ENCODE peak calls at places on chromosome 3, in six cellular contexts. F is mammary epithelial cell, K is IMR-90, H is fibroblast of lung, Z is PC-3, M is lower lobe of right lung. L is an unnamed sample.

GRCh38 chr3:50318163-50318562 is 4.4 kb downstream of the HYAL2 start:
- DNase-seq in Z (no peak), K (no peak), M (no peak), H (no peak), F (no peak), L (no peak)

GRCh38 chr3:140091143-140091542 is 156.2 kb downstream of the CLSTN2 start:
- DNase-seq in H (peak; percentile 71), M (no peak), Z (no peak), K (no peak), F (peak; percentile 41), L (peak; percentile 22)

GRCh38 chr3:48989126-48989795 is 780 bp upstream of the P4HTM start:
- DNase-seq in Z (peak; percentile 22), F (no peak), K (peak; percentile 4), M (no peak), H (peak; percentile 17), L (no peak)

GRCh38 chr3:71444028-71444860 is 139.3 kb downstream of the FOXP1 start:
- DNase-seq in H (peak; percentile 88), M (peak; percentile 80), K (peak; percentile 90), Z (peak; percentile 91), F (peak; percentile 97), L (peak; percentile 74)

GRCh38 chr3:62467936-62468722 is 94.8 kb upstream of the FEZF2 start:
- DNase-seq in K (no peak), F (no peak), H (peak; percentile 48), Z (no peak), M (no peak), L (no peak)

GRCh38 chr3:150101016-150101415 is 130.3 kb upstream of the PFN2 start:
- DNase-seq in Z (no peak), K (no peak), M (no peak), H (no peak), F (no peak), L (no peak)

GRCh38 chr3:143236226-143236964 is 116.8 kb downstream of the CHST2 start:
- DNase-seq in K (no peak), F (no peak), H (no peak), Z (no peak), M (no peak), L (no peak)

GRCh38 chr3:8485141-8485840 is 16.3 kb upstream of the LMCD1 start:
- DNase-seq in Z (no peak), K (no peak), M (no peak), F (no peak), H (peak; percentile 65), L (no peak)

GRCh38 chr3:106241593-106241992 is 372.8 kb upstream of the CBLB start:
- DNase-seq in H (no peak), F (no peak), K (no peak), Z (no peak), M (no peak), L (no peak)

GRCh38 chr3:135325726-135326245 is 530.7 kb downstream of the EPHB1 start:
- DNase-seq in K (no peak), H (no peak), M (no peak), Z (no peak), F (no peak), L (no peak)

GRCh38 chr3:196648856-196649255 is 9.4 kb downstream of the NRROS start:
- DNase-seq in M (no peak), Z (no peak), F (no peak), K (no peak), H (peak; percentile 7), L (no peak)

GRCh38 chr3:396293-396692 is 199.7 kb downstream of the CHL1 start:
- DNase-seq in F (no peak), K (no peak), M (no peak), H (no peak), Z (no peak), L (no peak)

GRCh38 chr3:16439848-16440708 is 73.4 kb downstream of the RFTN1 start:
- DNase-seq in M (no peak), F (no peak), K (no peak), H (no peak), Z (no peak), L (no peak)

GRCh38 chr3:79200456-79200855 is 567.3 kb downstream of the ROBO1 start:
- DNase-seq in K (no peak), F (no peak), H (peak; percentile 79), Z (no peak), M (no peak), L (peak; percentile 46)

GRCh38 chr3:42982645-42983412 is 3.7 kb downstream of the GASK1A start:
- DNase-seq in F (no peak), H (no peak), Z (no peak), M (no peak), K (no peak), L (no peak)

GRCh38 chr3:15014606-15015328 is 50.3 kb downstream of the MRPS25 start:
- DNase-seq in F (no peak), H (no peak), M (no peak), K (no peak), Z (no peak), L (no peak)

GRCh38 chr3:75171632-75172230 is 492.4 kb upstream of the FRG2C start:
- DNase-seq in K (peak; percentile 6), M (no peak), F (no peak), Z (peak; percentile 48), H (peak; percentile 2), L (peak; percentile 4)
- TF ChIP-seq CTCF in K (peak; percentile 46), M (no peak), F (peak; percentile 49), Z (peak; percentile 71), H (peak; percentile 15), L (peak; percentile 39)

GRCh38 chr3:141228385-141228784 is 3.2 kb upstream of the PXYLP1 start:
- DNase-seq in M (no peak), H (no peak), F (no peak), K (no peak), Z (no peak), L (no peak)

GRCh38 chr3:141227752-141228151 is 3.9 kb upstream of the PXYLP1 start:
- DNase-seq in K (peak; percentile 80), M (no peak), F (no peak), H (peak; percentile 70), Z (no peak), L (peak; percentile 67)

GRCh38 chr3:141229132-141229531 is 2.5 kb upstream of the PXYLP1 start:
- DNase-seq in Z (no peak), M (no peak), K (no peak), H (no peak), F (no peak), L (no peak)

GRCh38 chr3:141225939-141226338 is 5.7 kb upstream of the PXYLP1 start:
- DNase-seq in F (no peak), H (no peak), K (no peak), Z (no peak), M (no peak), L (no peak)

DNA sequence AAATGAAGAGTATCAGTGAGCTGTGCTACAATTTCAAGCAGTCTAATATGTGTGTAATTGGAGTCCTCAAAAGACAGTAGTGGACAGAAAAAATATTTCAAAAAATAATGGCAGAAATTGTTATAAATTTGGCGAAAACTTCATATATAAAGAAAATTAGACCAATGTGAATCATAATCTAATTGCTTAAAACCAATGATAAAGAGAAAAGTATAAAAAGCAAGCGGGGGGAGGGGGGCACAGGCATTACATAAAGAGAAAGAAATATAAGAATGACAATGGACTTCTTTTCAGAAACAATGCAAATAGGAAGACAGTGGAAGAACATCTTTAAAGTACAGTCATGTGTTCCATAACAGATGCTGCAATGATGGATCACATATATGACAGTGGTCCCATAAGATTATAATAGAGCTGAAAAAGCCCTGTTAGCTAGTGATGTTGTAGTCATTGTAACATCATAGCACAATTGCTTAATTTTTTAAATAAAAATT is 7.9 kb upstream of the PXYLP1 start:
- DNase-seq in H (no peak), Z (no peak), K (no peak), M (no peak), F (no peak), L (no peak)
- H3K4me3 ChIP-seq in H (no peak overlapping the region), Z (no peak overlapping the region), K (no peak overlapping the region), M (no peak overlapping the region), F (no peak overlapping the region), L (no peak overlapping the region)

GRCh38 chr3:113825090-113825489 is 13.5 kb upstream of the GRAMD1C start:
- DNase-seq in K (peak; percentile 9), F (no peak), Z (peak; percentile 44), H (peak; percentile 5), M (no peak), L (no peak)
- TF ChIP-seq CTCF in K (peak; percentile 5), F (peak; percentile 28), Z (peak; percentile 29), H (peak; percentile 20), M (no peak), L (peak; percentile 35)

GRCh38 chr3:27720899-27721716 is 1.0 kb downstream of the EOMES start:
- DNase-seq in H (no peak), Z (peak; percentile 40), K (no peak), F (peak; percentile 68), M (no peak), L (no peak)
- H3K4me3 ChIP-seq in H (peak overlapping the region; percentile 46), Z (peak overlapping the region; percentile 83), K (peak overlapping the region; percentile 16), F (peak overlapping the region; percentile 59), M (peak overlapping the region; percentile 50), L (no peak overlapping the region)

L was measured in astrocyte of the spinal cord.